ENCODE peak calls at places on chromosomes 7 and 10, in eight cellular contexts. J is sigmoid colon, C is A549, O is heart left ventricle, G is ovary, Q is adrenal gland, F is transverse colon, R is Peyer's patch. U is an unnamed sample.

GRCh38 chr10:23310443-23310842 is 34.2 kb downstream of the C10orf67 start:
- DNase-seq in J (no peak), C (no peak), O (no peak), G (no peak), Q (no peak), F (no peak), R (no peak), U (no peak)

GRCh38 chr7:36573066-36573465 is 151.2 kb downstream of the AOAH start:
- DNase-seq in J (no peak), C (no peak), O (no peak), G (no peak), Q (no peak), F (no peak), R (no peak), U (no peak)

GRCh38 chr10:71483135-71483534 is 86.4 kb downstream of the CDH23 start:
- DNase-seq in J (no peak), C (no peak), O (no peak), G (no peak), Q (no peak), F (no peak), R (no peak), U (no peak)

GRCh38 chr7:911791-912480 is 35.6 kb downstream of the GET4 start:
- DNase-seq in J (no peak), C (no peak), O (no peak), G (no peak), Q (no peak), F (no peak), R (no peak), U (no peak)

GRCh38 chr10:9709849-9710248 is 1307.8 kb upstream of the CELF2 start:
- DNase-seq in J (no peak), C (no peak), O (no peak), G (no peak), Q (no peak), F (no peak), R (no peak), U (no peak)

GRCh38 chr7:78215199-78215598 is 416.6 kb downstream of the PHTF2 start:
- DNase-seq in J (no peak), C (no peak), O (no peak), G (no peak), Q (no peak), F (no peak), R (no peak), U (no peak)

GRCh38 chr7:102117743-102118142 is 168.9 kb upstream of the SH2B2 start:
- DNase-seq in J (no peak), C (no peak), O (no peak), G (no peak), Q (no peak), F (no peak), R (no peak), U (no peak)

GRCh38 chr7:69367785-69368184 is 230.5 kb upstream of the AUTS2 start:
- DNase-seq in J (no peak), C (peak; percentile 72), O (no peak), G (no peak), Q (no peak), F (no peak), R (no peak), U (no peak)

GRCh38 chr10:88385601-88386203 is 197.4 kb downstream of the RNLS start:
- DNase-seq in J (peak; percentile 62), C (peak; percentile 70), O (no peak), G (peak; percentile 19), Q (no peak), F (peak; percentile 92), R (peak; percentile 92), U (peak; percentile 19)

GRCh38 chr7:3005257-3005656 is 38.4 kb downstream of the CARD11 start:
- DNase-seq in J (no peak), C (no peak), O (no peak), G (no peak), Q (no peak), F (no peak), R (peak; percentile 7), U (no peak)

GRCh38 chr10:26478061-26478460 is 39.9 kb downstream of the APBB1IP start:
- DNase-seq in J (no peak), C (no peak), O (no peak), G (no peak), Q (no peak), F (no peak), R (no peak), U (no peak)

GRCh38 chr7:138716889-138717288 is 15.7 kb upstream of the SVOPL start:
- DNase-seq in J (no peak), C (no peak), O (no peak), G (no peak), Q (no peak), F (no peak), R (no peak), U (no peak)

GRCh38 chr7:149662591-149663095 is 110.7 kb downstream of the ZNF467 start:
- DNase-seq in J (peak; percentile 84), C (peak; percentile 83), O (peak; percentile 52), G (no peak), Q (peak; percentile 74), F (peak; percentile 78), R (peak; percentile 74), U (no peak)

GRCh38 chr7:12458520-12459131 is 55.0 kb upstream of the VWDE start:
- DNase-seq in J (no peak), C (peak; percentile 41), O (no peak), G (no peak), Q (no peak), F (no peak), R (no peak), U (no peak)

GRCh38 chr10:54194768-54195167 is 606.3 kb downstream of the PCDH15 start:
- DNase-seq in J (no peak), C (no peak), O (no peak), G (no peak), Q (no peak), F (no peak), R (no peak), U (no peak)

GRCh38 chr7:47702096-47702495 is 120.2 kb upstream of the TNS3 start:
- DNase-seq in J (no peak), C (no peak), O (no peak), G (no peak), Q (no peak), F (no peak), R (no peak), U (no peak)

GRCh38 chr7:124992881-124993562 is 63.4 kb upstream of the POT1 start:
- DNase-seq in J (no peak), C (peak; percentile 51), O (no peak), G (no peak), Q (peak; percentile 74), F (no peak), R (no peak), U (no peak)

GRCh38 chr7:157612664-157613561 is 276.1 kb downstream of the DNAJB6 start:
- DNase-seq in J (peak; percentile 66), C (no peak), O (peak; percentile 57), G (peak; percentile 57), Q (peak; percentile 24), F (peak; percentile 43), R (peak; percentile 69), U (no peak)

DNA sequence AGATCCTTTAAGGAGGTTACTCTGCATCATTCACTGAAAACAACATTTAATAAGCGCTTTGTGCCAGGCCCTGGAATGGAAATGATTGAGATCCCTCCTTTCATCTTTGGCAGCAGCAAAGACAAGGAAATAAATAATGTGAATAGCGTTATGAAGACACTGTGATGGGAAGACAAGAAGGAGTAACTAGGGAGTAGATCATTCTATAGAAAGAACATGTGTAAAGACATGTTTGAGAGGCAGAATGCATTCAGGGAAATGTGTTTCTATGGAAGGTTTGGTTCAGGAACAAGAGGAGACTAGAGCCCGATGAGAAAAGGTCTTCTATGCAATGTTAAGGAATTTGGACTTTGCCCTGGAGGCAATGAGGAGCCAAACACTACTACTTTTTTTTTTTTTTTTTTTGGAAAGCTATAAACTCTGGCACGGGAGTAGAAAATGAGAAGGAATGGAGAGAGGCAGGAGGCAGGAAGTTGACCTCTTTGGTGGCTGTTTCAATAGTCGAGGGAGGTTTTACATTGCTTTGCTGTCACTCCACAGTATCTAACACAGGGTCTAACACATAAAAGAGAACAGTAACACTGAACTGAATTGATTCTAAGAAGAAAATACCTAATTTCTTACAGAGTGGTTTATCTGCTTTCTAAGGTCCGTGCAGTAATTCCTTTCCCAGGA is 44.9 kb downstream of the SMURF1 start:
- DNase-seq in J (no peak), C (peak; percentile 76), O (no peak), G (no peak), Q (no peak), F (no peak), R (no peak), U (no peak)
- H3K4me1 ChIP-seq in J (peaks cover 50% of the 10 kb centered on the region), C (peaks cover 76% of the 10 kb centered on the region), O (peaks cover 47% of the 10 kb centered on the region), G (peaks cover 13% of the 10 kb centered on the region), Q (peaks cover 61% of the 10 kb centered on the region), F (peaks cover 17% of the 10 kb centered on the region), R (no peaks in the 10 kb centered on the region), U (no peaks in the 10 kb centered on the region)

DNA sequence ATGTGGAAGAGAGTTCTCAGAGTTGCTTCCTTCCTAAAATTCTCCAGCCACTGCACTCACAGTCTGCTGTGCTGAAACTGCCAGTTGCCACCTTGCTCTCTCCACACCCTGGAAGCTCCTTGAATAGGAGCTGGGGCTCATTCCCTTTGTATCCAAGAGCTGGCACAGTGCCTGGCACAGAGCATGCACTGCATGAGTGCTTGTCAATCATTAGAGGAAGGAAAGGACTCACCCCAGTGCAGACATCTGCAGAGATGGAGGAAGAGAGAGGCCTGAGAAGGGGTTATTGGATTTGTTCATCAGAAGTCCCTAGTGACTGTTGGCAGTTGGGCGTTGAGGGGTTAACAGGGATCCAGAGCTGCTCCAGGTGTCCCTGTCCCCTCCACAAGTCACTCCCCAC is 41.7 kb upstream of the DUSP5 start:
- DNase-seq in J (peak; percentile 36), C (peak; percentile 25), O (no peak), G (no peak), Q (no peak), F (peak; percentile 32), R (peak; percentile 80), U (no peak)
- TF ChIP-seq POLR2A in J (no peak), C (no peak), O (no peak), G (no peak), Q (no peak), F (no peak), R (no peak), U (no peak)

GRCh38 chr10:125120046-125120710 is 40.2 kb downstream of the CTBP2 start:
- DNase-seq in J (peak; percentile 57), C (peak; percentile 79), O (no peak), G (no peak), Q (no peak), F (no peak), R (peak; percentile 63), U (no peak)
- H3K4me1 ChIP-seq in J (peaks cover 83% of the 10 kb centered on the region), C (peaks cover 85% of the 10 kb centered on the region), O (peaks cover 89% of the 10 kb centered on the region), G (peaks cover 59% of the 10 kb centered on the region), Q (peaks cover 75% of the 10 kb centered on the region), F (peaks cover 36% of the 10 kb centered on the region), R (peaks cover 4% of the 10 kb centered on the region), U (peaks cover 24% of the 10 kb centered on the region)

DNA sequence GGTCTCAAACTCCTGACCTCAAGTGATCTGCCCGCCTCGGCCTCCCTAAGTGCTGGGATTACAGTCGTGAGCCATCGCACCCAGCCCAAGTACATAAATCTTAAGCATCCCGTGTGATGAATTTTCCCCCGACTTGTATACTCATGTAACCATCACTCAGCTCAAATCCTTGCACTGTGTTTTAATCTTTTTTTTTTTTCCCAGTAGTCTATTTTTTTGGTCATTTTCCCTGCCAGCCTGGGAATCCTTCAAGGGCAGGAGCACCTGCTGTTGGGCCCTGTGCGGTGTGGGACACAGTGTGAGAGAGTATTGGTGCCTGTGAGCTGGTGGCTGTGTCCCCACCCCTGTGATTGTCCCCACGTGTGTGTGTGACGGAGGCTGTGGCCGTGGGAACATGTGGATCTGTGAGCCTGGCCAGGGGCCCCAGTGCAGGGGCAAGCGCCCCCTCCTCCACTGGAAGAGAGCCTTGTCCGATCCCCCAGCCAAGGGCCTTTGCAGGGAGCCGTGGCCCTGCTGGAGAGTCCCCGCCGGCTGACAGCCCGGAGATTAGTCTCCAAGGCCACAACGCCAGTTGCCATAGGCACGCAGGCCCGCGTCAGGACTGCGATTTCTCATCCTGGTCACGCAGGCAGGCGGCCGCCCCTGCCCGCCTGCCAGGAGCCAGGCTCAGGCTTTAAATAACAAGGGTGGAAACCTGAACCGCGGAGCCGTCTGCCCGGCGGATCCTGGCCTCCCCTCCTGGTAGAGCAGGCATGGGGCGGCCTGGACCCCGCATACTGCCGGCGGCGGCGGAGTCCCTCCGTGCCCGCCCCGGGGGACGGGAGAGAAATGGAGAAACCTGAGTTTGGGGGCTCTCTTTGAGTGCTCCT is 26.5 kb downstream of the GTF2IRD1 start:
- DNase-seq in J (peak; percentile 96), C (no peak), O (peak; percentile 84), G (peak; percentile 80), Q (peak; percentile 96), F (peak; percentile 79), R (peak; percentile 76), U (peak; percentile 76)
- TF ChIP-seq POLR2A in J (peak; percentile 20), C (no peak), O (peak; percentile 14), G (peak; percentile 31), Q (peak; percentile 82), F (peak; percentile 44), R (peak; percentile 4), U (peak; percentile 29)